ENCODE peak calls at places on chromosomes 3 and 15, in five cellular contexts. K is endothelial cell, T is pancreas, H is omental fat pad, P is B cell. W is an unnamed sample.
A peak's percentile ranks its signal among the peaks of the same experiment; 100 is the strongest.

GRCh38 chr15:67043939-67044771 is 21.2 kb upstream of the SMAD3 start:
- DNase-seq in K (peak; percentile 48), T (no peak), H (no peak), P (no peak), W (no peak)

GRCh38 chr3:10008588-10009344 is 17.5 kb upstream of the FANCD2 start:
- DNase-seq in K (peak; percentile 82), T (peak; percentile 77), H (peak; percentile 86), P (peak; percentile 79), W (peak; percentile 86)

GRCh38 chr15:77030042-77030927 is 35.4 kb downstream of the PSTPIP1 start:
- DNase-seq in K (peak; percentile 4), T (peak; percentile 1), H (no peak), P (peak; percentile 24), W (no peak)

GRCh38 chr3:85342915-85343314 is 384.1 kb downstream of the CADM2 start:
- DNase-seq in K (peak; percentile 44), T (no peak), H (no peak), P (no peak), W (no peak)

GRCh38 chr3:115699741-115700140 is 76.4 kb downstream of the GAP43 start:
- DNase-seq in K (no peak), T (no peak), H (no peak), P (no peak), W (no peak)

GRCh38 chr15:99703603-99704443 is 29.4 kb downstream of the LYSMD4 start:
- DNase-seq in K (peak; percentile 33), T (peak; percentile 48), H (no peak), P (no peak), W (peak; percentile 43)

GRCh38 chr15:62844564-62845235 is 197.8 kb upstream of the TPM1 start:
- DNase-seq in K (no peak), T (no peak), H (no peak), P (no peak), W (no peak)

GRCh38 chr15:40367673-40368611 is 9.9 kb downstream of the DISP2 start:
- DNase-seq in K (peak; percentile 88), T (peak; percentile 83), H (no peak), P (peak; percentile 85), W (peak; percentile 92)

GRCh38 chr3:127263037-127263436 is 24.8 kb downstream of the PRR20G start:
- DNase-seq in K (no peak), T (no peak), H (no peak), P (no peak), W (no peak)

GRCh38 chr15:78944669-78945407 is at the start of gene CTSH:
- DNase-seq in K (peak; percentile 52), T (peak; percentile 86), H (no peak), P (peak; percentile 85), W (peak; percentile 94)

GRCh38 chr3:16183601-16184270 is 9.3 kb downstream of the GALNT15 start:
- DNase-seq in K (no peak), T (no peak), H (no peak), P (no peak), W (no peak)

GRCh38 chr3:159766563-159767185 is 222.0 kb upstream of the IL12A start:
- DNase-seq in K (peak; percentile 37), T (no peak), H (no peak), P (no peak), W (no peak)

GRCh38 chr3:194269610-194270145 is 81.5 kb downstream of the CPN2 start:
- DNase-seq in K (no peak), T (peak; percentile 53), H (no peak), P (no peak), W (no peak)

GRCh38 chr15:100869151-100869999 is 10.3 kb upstream of the ALDH1A3 start:
- DNase-seq in K (peak; percentile 41), T (no peak), H (no peak), P (no peak), W (no peak)
- TF ChIP-seq CTCF in K (peak; percentile 86), T (no peak), H (no peak), P (peak; percentile 16), W (no peak)

GRCh38 chr3:48432411-48433371 is 2.8 kb upstream of the PLXNB1 start:
- DNase-seq in K (peak; percentile 30), T (no peak), H (no peak), P (no peak), W (no peak)
- TF ChIP-seq CTCF in K (peak; percentile 12), T (no peak), H (no peak), P (no peak), W (peak; percentile 28)

GRCh38 chr3:190003730-190004129 is 117.0 kb downstream of the P3H2 start:
- DNase-seq in K (no peak), T (no peak), H (no peak), P (no peak), W (no peak)

GRCh38 chr3:190008432-190008831 is 112.3 kb downstream of the P3H2 start:
- DNase-seq in K (no peak), T (no peak), H (no peak), P (no peak), W (no peak)

GRCh38 chr3:190005343-190006113 is 115.2 kb downstream of the P3H2 start:
- DNase-seq in K (no peak), T (no peak), H (no peak), P (no peak), W (no peak)

GRCh38 chr3:190001426-190001825 is 119.3 kb downstream of the P3H2 start:
- DNase-seq in K (no peak), T (no peak), H (no peak), P (no peak), W (no peak)

GRCh38 chr3:190004656-190005055 is 116.0 kb downstream of the P3H2 start:
- DNase-seq in K (no peak), T (no peak), H (no peak), P (no peak), W (no peak)
- TF ChIP-seq CTCF in K (no peak), T (no peak), H (no peak), P (no peak), W (no peak)

DNA sequence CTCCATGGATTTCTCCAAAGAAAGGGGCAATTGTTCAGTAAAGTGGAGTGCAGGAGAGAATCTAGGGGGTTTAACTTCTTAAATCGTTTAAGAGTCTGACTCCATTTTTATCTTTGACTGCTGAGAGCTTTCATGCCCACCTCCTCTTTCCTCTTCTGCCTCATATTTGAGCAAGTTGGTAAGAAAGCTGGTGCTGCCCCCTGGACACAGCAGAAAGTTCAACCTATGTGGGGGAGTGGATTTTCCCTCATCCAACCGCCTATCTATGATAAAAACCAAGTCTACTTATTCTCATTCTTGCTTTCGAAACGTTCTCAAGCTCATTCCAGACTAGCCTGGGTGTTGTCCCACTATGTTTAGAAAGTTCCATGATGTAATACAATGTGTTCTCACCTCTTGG is 26.0 kb downstream of the HHLA2 start:
- DNase-seq in K (peak; percentile 21), T (no peak), H (no peak), P (peak; percentile 61), W (no peak)
- TF ChIP-seq CTCF in K (no peak), T (no peak), H (no peak), P (peak; percentile 52), W (no peak)

GRCh38 chr15:65927545-65927944 is 58.3 kb downstream of the RAB11A start:
- DNase-seq in K (no peak), T (no peak), H (no peak), P (no peak), W (no peak)
- TF ChIP-seq CTCF in K (peak; percentile 25), T (no peak), H (no peak), P (no peak), W (no peak)